ENCODE peak calls at places on chromosomes 5 and 9, in five cellular contexts. F, M, R, C and J are unnamed samples. For H3K27me3, the result is how much of the 10 kb centered on the place peaks cover.

GRCh38 chr9:9299134-9299533 is 1313.7 kb downstream of the PTPRD start:
- DNase-seq in F (no peak), M (no peak), R (no peak), C (no peak), J (no peak)

GRCh38 chr9:2159521-2160417 is 144.6 kb downstream of the SMARCA2 start:
- DNase-seq in F (peak), M (no peak), R (no peak), C (no peak), J (no peak)

GRCh38 chr9:4603830-4604229 is 58.3 kb upstream of the PLPP6 start:
- DNase-seq in F (no peak), M (no peak), R (no peak), C (no peak), J (no peak)

GRCh38 chr9:84338792-84339191 is 1.8 kb downstream of the SLC28A3 start:
- DNase-seq in F (no peak), M (no peak), R (no peak), C (no peak), J (no peak)

GRCh38 chr5:155125696-155126095 is 112.1 kb downstream of the KIF4B start:
- DNase-seq in F (no peak), M (no peak), R (no peak), C (no peak), J (no peak)

GRCh38 chr5:151699071-151699901 is 12.6 kb upstream of the SPARC start:
- DNase-seq in F (peak), M (no peak), R (no peak), C (peak), J (peak)

GRCh38 chr9:105911104-105911911 is 217.0 kb downstream of the TMEM38B start:
- DNase-seq in F (no peak), M (no peak), R (no peak), C (no peak), J (peak)

GRCh38 chr9:38009990-38010389 is 59.0 kb downstream of the SHB start:
- DNase-seq in F (no peak), M (no peak), R (no peak), C (no peak), J (no peak)

GRCh38 chr5:167358868-167359492 is 932.5 kb upstream of the WWC1 start:
- DNase-seq in F (no peak), M (no peak), R (no peak), C (no peak), J (no peak)

GRCh38 chr5:34655354-34655991 is 655 bp upstream of the RAI14 start:
- DNase-seq in F (peak), M (no peak), R (peak), C (peak), J (peak)

GRCh38 chr5:93174930-93175329 is 406.1 kb downstream of the NR2F1-AS1 start:
- DNase-seq in F (no peak), M (no peak), R (no peak), C (no peak), J (no peak)

GRCh38 chr9:122225323-122226141 is 3.2 kb downstream of the LHX6 start:
- DNase-seq in F (no peak), M (no peak), R (no peak), C (no peak), J (no peak)

GRCh38 chr5:103901885-103902284 is 339.3 kb upstream of the NUDT12 start:
- DNase-seq in F (no peak), M (no peak), R (no peak), C (no peak), J (no peak)

GRCh38 chr5:35404701-35405100 is 174.4 kb upstream of the PRLR start:
- DNase-seq in F (no peak), M (no peak), R (no peak), C (no peak), J (no peak)

GRCh38 chr9:78562021-78562420 is 265.1 kb downstream of the PSAT1 start:
- DNase-seq in F (no peak), M (no peak), R (no peak), C (no peak), J (no peak)

GRCh38 chr9:137429974-137430722 is 7.0 kb downstream of the NOXA1 start:
- DNase-seq in F (no peak), M (no peak), R (no peak), C (no peak), J (no peak)

GRCh38 chr9:22528485-22528884 is 81.9 kb downstream of the DMRTA1 start:
- DNase-seq in F (peak), M (no peak), R (no peak), C (no peak), J (no peak)

GRCh38 chr9:31542384-31543055 is 841.9 kb upstream of the ACO1 start:
- DNase-seq in F (peak), M (no peak), R (no peak), C (no peak), J (no peak)

GRCh38 chr5:60540855-60541805 is 158.8 kb downstream of the DEPDC1B start:
- DNase-seq in F (peak), M (no peak), R (no peak), C (no peak), J (no peak)

GRCh38 chr5:82018462-82018861 is 46.6 kb downstream of the ATG10 start:
- DNase-seq in F (peak), M (no peak), R (peak), C (no peak), J (no peak)

GRCh38 chr5:54387031-54387430 is 68.5 kb upstream of the HSPB3 start:
- DNase-seq in F (no peak), M (no peak), R (no peak), C (no peak), J (no peak)

GRCh38 chr9:101369884-101370531 is 14.8 kb downstream of the BAAT start:
- DNase-seq in F (no peak), M (no peak), R (no peak), C (no peak), J (no peak)

DNA sequence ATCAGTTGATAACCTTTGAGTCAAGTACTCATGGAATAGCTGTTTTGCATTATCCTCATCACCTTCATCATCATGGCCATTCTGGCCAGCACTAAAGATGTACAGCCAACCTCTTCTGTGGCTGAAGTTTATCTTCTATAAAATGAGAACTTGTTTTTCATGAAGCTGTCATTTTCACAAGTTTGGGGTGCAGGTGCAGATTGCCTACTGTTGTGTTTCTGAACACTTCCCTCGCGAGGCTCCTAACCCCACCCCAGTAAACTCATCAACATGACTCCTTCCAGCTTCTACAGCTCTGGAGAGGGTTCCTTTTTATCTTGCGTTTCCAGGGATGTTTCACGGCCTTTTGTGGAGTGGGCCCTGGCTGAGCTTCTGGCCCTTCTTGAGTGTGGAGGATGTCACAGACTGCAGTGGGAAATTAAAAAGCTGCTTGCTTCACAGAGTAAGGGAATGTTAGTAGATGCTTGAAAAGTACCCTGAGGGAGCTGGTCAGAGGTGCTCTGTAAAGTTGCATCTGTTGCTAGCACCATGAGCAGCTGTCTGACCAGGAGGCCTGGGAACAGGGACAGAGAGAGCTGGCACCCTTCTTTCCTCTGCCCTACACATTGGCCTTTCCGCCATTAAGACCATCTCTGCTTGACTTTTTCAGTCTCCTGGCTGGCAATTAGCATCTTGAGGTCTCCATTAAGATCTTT is 24.9 kb downstream of the SYK start:
- DNase-seq in F (no peak), M (no peak), R (no peak), C (no peak), J (no peak)
- H3K4me3 ChIP-seq in F (no peak), M (no peak), R (no peak), C (no peak), J (no peak)

GRCh38 chr5:133260715-133261114 is 208.9 kb downstream of the HSPA4 start:
- DNase-seq in F (no peak), M (no peak), R (no peak), C (no peak), J (no peak)
- TF ChIP-seq CTCF in F (peak), M (no peak), R (no peak), C (no peak), J (peak)

DNA sequence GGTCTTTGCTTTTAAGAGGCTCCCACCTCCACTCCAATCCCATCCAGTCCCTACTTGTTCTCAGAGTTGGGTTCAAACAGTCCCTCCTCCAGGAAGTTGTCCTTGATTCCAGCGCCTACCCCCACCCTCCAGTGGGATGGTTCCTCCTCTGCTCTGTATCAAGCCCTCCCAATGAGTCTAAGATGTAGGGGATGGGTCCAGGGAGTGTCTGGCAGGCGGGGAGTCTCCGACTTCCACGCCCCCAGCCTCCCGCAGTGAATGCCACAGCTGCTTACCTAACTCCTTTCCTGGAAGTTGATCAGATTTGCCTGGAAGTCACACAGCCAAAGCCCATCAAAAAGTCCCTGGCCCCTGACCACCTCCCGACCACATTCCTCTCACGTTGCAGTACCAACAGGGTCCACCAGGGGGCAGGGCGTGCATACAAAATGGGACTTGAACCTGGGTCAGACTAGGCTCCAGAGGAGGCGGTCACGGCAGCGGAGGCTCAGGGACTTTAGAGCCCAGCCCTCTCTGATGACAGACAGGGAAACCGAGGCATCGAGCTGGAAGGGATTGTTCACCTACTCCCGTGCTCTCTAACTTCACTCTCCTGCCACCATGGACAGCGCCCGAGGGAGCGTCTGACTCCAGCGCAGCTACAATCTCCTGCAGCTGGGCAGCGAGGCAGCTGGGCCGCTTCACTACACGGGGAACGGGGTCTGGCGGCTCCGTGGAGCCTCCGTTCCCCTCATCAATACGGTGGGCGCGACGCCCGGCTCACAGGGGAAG is 25.0 kb upstream of the TDRD7 start:
- DNase-seq in F (peak), M (no peak), R (peak), C (no peak), J (no peak)
- H3K27me3 ChIP-seq in F (under half), M (under half), R (under half), C (under half), J (under half)

GRCh38 chr9:129755151-129755550 is 2.3 kb upstream of the PTGES start:
- DNase-seq in F (no peak), M (no peak), R (no peak), C (no peak), J (no peak)

GRCh38 chr9:129750010-129750409 is 2.8 kb downstream of the PTGES start:
- DNase-seq in F (no peak), M (peak), R (no peak), C (no peak), J (peak)

GRCh38 chr9:129756191-129756590 is 3.3 kb upstream of the PTGES start:
- DNase-seq in F (no peak), M (no peak), R (no peak), C (no peak), J (no peak)

GRCh38 chr9:129751841-129752801 is 721 bp downstream of the PTGES start:
- DNase-seq in F (peak), M (peak), R (no peak), C (no peak), J (no peak)

DNA sequence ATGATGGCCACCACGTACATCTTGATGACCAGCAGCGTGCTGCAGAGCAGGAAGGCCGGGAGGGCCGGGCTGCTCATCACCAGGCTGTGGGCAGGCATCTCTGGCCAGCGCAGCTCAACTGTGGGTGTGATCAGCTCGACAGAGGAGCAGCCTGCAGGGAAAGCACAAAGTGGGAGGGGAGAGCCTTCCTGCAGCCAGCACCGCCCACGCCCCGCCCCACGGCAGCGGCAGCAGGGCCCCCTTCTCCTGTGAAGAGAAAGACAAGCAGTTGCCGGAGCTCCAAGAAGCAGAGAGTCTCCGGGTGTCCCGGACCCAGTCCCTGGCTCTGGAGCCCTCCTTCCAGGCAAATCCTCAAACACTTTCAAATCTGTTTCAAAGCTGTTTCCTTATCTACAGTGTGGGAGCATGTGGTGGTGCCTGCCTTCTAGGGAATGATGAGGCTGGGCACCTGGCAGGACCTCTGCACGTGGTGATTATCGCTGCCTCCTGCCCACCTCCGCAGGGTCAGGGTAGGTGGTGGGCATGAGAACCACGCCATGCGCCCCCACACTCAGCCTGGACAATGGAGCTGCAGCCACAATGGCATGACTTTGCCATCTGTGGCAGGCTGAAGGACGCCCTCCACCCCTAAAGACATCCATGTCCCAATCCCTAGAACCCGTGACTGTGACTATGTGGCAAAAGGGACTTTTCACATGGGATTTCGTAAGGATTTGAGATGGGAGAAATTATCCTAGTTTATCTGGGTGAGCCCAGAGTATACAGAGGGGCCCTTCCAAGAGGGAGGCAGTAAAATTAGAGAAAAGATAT is at the start of gene PTGES:
- DNase-seq in F (peak), M (no peak), R (peak), C (peak), J (peak)
- H3K4me3 ChIP-seq in F (peak), M (peak), R (peak), C (peak), J (peak)